ENCODE peak calls at places on chromosomes 7 and 10, in six cellular contexts. E is HFF-Myc, P is omental fat pad, W is colonic mucosa, G is hepatocyte, S is GM20000. Q is an unnamed sample.

GRCh38 chr10:92758594-92758993 is 68.8 kb downstream of the HHEX start:
- DNase-seq in S (no peak), G (no peak), W (no peak), P (no peak), E (no peak), Q (no peak)

GRCh38 chr10:29588640-29589421 is 45.9 kb downstream of the SVIL start:
- DNase-seq in W (no peak), E (no peak), G (no peak), P (no peak), S (no peak), Q (no peak)

GRCh38 chr7:44665531-44666213 is 59.2 kb downstream of the OGDH start:
- DNase-seq in E (no peak), S (no peak), G (no peak), W (no peak), P (no peak), Q (no peak)

GRCh38 chr10:18400201-18400910 is 251.0 kb downstream of the NSUN6 start:
- DNase-seq in W (peak), E (no peak), P (no peak), S (peak), G (peak), Q (peak)

GRCh38 chr10:122102867-122103525 is 114.0 kb downstream of the TACC2 start:
- DNase-seq in S (no peak), P (no peak), E (no peak), W (no peak), G (no peak), Q (no peak)

GRCh38 chr10:61760943-61761824 is 98.5 kb downstream of the CABCOCO1 start:
- DNase-seq in P (no peak), E (no peak), W (no peak), G (peak), S (no peak), Q (no peak)

GRCh38 chr7:91892821-91893340 is 12.4 kb upstream of the MTERF1 start:
- DNase-seq in S (no peak), G (peak), E (no peak), W (no peak), P (no peak), Q (no peak)

GRCh38 chr7:155223021-155223420 is 74.7 kb upstream of the INSIG1 start:
- DNase-seq in W (no peak), E (no peak), G (no peak), S (no peak), P (no peak), Q (no peak)

GRCh38 chr7:134941947-134942346 is 44.4 kb upstream of the AGBL3 start:
- DNase-seq in P (no peak), G (no peak), S (no peak), W (no peak), E (no peak), Q (no peak)

GRCh38 chr10:79286318-79286951 is 60.8 kb upstream of the PPIF start:
- DNase-seq in S (peak), G (no peak), W (peak), P (peak), E (no peak), Q (no peak)

GRCh38 chr7:522071-522937 is 2.7 kb upstream of the PDGFA start:
- DNase-seq in P (no peak), S (peak), W (peak), G (peak), E (no peak), Q (peak)

GRCh38 chr7:156640257-156640948 is at the start of gene RNF32:
- DNase-seq in E (peak), P (peak), W (peak), G (peak), S (peak), Q (peak)

GRCh38 chr10:6208781-6209235 is 6.1 kb downstream of the PFKFB3 start:
- DNase-seq in P (no peak), G (no peak), S (no peak), E (no peak), W (no peak), Q (peak)

GRCh38 chr10:103618575-103619423 is 125.3 kb downstream of the NEURL1 start:
- DNase-seq in G (no peak), S (no peak), E (no peak), P (no peak), W (peak), Q (no peak)

GRCh38 chr7:107874605-107875446 is 16.2 kb upstream of the DLD start:
- DNase-seq in S (peak), E (peak), P (no peak), G (peak), W (peak), Q (peak)

GRCh38 chr7:29806131-29806792 is at the start of gene WIPF3:
- DNase-seq in E (no peak), S (peak), G (peak), P (no peak), W (peak), Q (peak)

GRCh38 chr10:102241037-102241443 is 272 bp downstream of the PITX3 start:
- DNase-seq in P (no peak), G (no peak), S (no peak), E (no peak), W (no peak), Q (no peak)

GRCh38 chr7:77940647-77941046 is 142.1 kb downstream of the PHTF2 start:
- DNase-seq in S (peak), G (peak), W (no peak), E (no peak), P (no peak), Q (peak)

GRCh38 chr7:137642031-137642430 is 204.7 kb downstream of the DGKI start:
- DNase-seq in W (no peak), E (peak), G (no peak), S (no peak), P (no peak), Q (no peak)

GRCh38 chr10:100508691-100509150 is 10.9 kb downstream of the SEC31B start:
- DNase-seq in W (no peak), G (peak), P (no peak), S (peak), E (peak), Q (peak)

GRCh38 chr10:132100556-132101349 is 35.0 kb downstream of the JAKMIP3 start:
- DNase-seq in G (no peak), E (no peak), S (no peak), P (no peak), W (no peak), Q (no peak)

GRCh38 chr10:113073549-113074189 is 123.6 kb downstream of the TCF7L2 start:
- DNase-seq in S (no peak), E (peak), W (peak), P (peak), G (peak), Q (peak)

GRCh38 chr10:120998782-120999285 is 147.7 kb downstream of the WDR11 start:
- DNase-seq in P (no peak), E (no peak), G (no peak), S (no peak), W (no peak), Q (no peak)

GRCh38 chr7:25259487-25260243 is 31.4 kb upstream of the NPVF start:
- DNase-seq in S (peak), E (peak), W (peak), G (peak), P (peak), Q (peak)

GRCh38 chr7:87426160-87426559 is 49.3 kb downstream of the ABCB4 start:
- DNase-seq in G (no peak), W (no peak), P (no peak), E (no peak), S (no peak), Q (no peak)
- TF ChIP-seq CTCF in G (no peak), W (no peak), P (no peak), E (no peak), S (no peak), Q (no peak)

GRCh38 chr7:83271212-83272099 is 108.8 kb upstream of the PCLO start:
- DNase-seq in G (peak), E (no peak), W (no peak), P (no peak), S (no peak), Q (no peak)
- TF ChIP-seq CTCF in G (peak), E (no peak), W (no peak), P (no peak), S (peak), Q (no peak)

GRCh38 chr7:94012748-94013147 is 8.6 kb upstream of the BET1 start:
- DNase-seq in E (no peak), S (no peak), G (no peak), P (no peak), W (no peak), Q (no peak)
- TF ChIP-seq CTCF in E (no peak), S (no peak), G (no peak), P (no peak), W (no peak), Q (no peak)

GRCh38 chr10:77605466-77605865 is 32.1 kb downstream of the KCNMA1 start:
- DNase-seq in E (no peak), P (no peak), G (no peak), W (peak), S (no peak), Q (no peak)

GRCh38 chr10:77604063-77604462 is 33.5 kb downstream of the KCNMA1 start:
- DNase-seq in P (no peak), S (no peak), G (no peak), W (no peak), E (no peak), Q (no peak)

GRCh38 chr10:77604941-77605351 is 32.7 kb downstream of the KCNMA1 start:
- DNase-seq in W (peak), G (no peak), E (no peak), P (no peak), S (no peak), Q (no peak)

GRCh38 chr10:77608281-77608680 is 29.3 kb downstream of the KCNMA1 start:
- DNase-seq in G (no peak), S (no peak), E (no peak), P (no peak), W (no peak), Q (no peak)

DNA sequence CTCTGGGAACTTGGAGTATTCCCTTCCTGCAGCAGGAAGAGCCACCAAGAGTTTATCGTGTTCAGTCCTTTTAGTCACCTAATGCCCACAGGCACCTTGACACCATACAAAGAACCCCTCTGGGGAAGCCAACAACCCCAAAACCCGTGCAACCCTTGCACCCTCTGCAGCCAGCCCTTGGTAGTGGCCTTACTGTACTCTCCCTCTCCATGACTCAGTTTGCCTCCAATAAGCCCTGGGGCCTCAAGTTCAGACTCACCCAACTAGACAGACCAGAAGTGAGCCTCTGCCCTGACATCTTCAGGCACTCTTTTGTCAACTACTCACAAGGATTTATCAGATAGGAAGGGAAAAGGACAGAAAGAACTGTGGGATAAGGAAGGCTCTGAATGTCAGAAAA is 30.9 kb downstream of the KCNMA1 start:
- DNase-seq in S (no peak), P (no peak), G (no peak), W (no peak), E (no peak), Q (no peak)
- TF ChIP-seq CTCF in S (no peak), P (no peak), G (no peak), W (no peak), E (no peak), Q (no peak)

GRCh38 chr10:8511026-8511425 is 456.5 kb downstream of the GATA3 start:
- DNase-seq in P (no peak), W (no peak), E (no peak), S (no peak), G (no peak), Q (no peak)
- TF ChIP-seq CTCF in P (no peak), W (no peak), E (no peak), S (no peak), G (no peak), Q (no peak)

DNA sequence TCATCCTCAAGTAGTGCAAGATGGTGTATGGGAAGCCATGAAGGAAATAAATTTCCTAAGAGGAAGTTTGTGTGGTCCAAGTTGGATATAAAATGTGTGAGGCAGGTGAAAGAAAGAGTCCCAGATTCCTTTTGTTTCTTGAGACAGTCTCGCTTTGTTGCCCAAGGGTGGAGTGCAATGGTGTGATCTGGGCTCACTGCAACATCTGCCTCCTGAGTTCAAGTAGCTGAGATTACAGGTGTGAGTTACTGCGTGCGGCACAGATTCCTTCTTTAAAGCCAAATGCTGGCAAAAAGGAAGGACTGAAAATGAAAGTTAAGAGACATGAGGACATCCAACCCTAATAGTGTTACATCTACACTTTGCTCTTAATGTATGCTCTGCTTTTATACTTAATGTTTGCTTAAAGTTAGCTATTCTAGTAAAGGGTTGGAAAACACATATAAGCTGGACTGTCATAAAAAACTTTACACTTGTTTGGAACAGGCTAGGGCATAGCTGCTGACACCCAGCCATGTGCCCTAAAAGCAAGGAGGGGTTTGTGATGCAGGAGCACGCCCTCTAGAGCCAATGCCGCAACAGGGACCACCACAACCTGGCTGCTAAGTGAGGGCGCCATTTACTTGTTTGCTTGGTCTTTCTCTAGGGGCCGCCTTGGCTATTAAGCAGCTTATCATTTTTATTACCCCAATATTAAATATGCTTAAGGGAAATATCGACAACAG is 34.5 kb downstream of the CLEC2L start:
- DNase-seq in E (no peak), W (peak), S (no peak), P (no peak), G (no peak), Q (no peak)
- TF ChIP-seq CTCF in E (no peak), W (no peak), S (no peak), P (no peak), G (peak), Q (no peak)

DNA sequence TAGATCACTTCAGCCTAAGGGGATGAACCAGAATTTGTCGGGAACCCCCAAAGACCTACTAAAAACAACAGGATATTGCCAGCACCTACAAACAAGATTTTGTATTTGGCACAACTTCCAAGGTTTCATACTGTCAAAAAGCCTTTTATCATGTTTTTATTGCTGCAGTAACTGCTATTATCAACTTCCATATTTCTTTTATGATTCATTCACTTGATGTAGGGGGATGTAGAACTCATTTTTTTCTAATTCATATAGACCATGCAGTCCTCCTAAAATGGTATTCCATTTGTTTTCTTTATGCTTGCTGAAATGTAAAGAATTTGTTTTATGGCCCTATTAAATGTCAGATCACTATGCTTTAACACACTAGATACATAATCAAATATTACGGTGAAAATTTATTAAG is 30.0 kb upstream of the WNT16 start:
- DNase-seq in S (no peak), E (no peak), P (no peak), G (no peak), W (no peak), Q (no peak)
- TF ChIP-seq CTCF in S (no peak), E (no peak), P (no peak), G (no peak), W (no peak), Q (no peak)

DNA sequence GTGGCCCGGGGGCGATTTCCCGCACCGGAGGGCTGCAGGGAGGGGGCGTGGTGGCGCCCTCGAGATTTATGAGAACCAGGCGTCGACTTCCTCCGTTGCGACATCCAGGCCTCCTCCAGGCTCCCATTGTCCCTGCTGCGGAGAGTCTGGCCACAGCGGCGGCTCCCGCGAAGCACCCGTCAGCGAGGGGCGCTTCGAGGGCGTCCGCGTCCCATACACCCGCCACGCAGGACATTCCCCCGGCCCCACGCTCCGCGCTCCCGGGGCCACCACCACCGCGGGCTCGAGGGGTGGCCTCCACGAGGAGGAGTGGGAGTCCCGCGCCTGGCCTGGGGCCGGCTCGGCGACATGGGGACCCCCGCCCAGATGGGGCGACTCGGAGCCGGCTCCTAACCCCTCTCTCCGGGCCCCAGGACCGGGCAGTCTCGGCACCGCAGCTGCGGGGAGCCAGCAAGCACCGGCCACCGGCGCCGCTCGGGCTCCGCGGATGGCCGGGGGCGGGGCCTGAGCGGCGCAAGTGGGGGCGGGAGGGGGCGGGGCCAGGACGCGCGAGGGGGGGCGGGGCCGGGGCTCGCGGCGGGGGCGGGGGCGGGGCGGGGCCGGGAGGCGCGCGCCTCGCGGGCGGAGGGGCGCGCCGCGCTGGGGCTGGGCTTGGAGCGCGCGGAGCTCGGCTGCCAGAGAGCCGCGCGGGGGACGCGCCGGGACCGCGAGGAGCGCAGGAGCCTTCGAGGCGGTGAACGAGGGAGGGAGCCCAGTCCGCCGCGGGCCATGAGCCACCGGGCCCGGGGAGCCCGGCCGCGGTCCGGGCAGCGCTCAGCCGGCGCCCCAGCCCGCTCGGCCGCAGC is at the start of gene SH2B2:
- DNase-seq in G (peak), W (peak), E (no peak), S (peak), P (peak), Q (peak)
- TF ChIP-seq CTCF in G (no peak), W (no peak), E (no peak), S (no peak), P (no peak), Q (no peak)

GRCh38 chr7:158647475-158647792 is 57.2 kb downstream of the NCAPG2 start:
- DNase-seq in W (no peak), E (no peak), P (no peak), G (no peak), S (no peak), Q (no peak)
- TF ChIP-seq CTCF in W (peak), E (no peak), P (no peak), G (no peak), S (no peak), Q (peak)

GRCh38 chr10:104622598-104623209 is 18.4 kb upstream of the SORCS3 start:
- DNase-seq in W (no peak), P (no peak), S (no peak), E (no peak), G (peak), Q (peak)
- TF ChIP-seq CTCF in W (no peak), P (no peak), S (peak), E (peak), G (peak), Q (no peak)

Q was measured in Calu3.